ENCODE peak calls at places on chromosomes 1 and 21, in nine cellular contexts. One of them, this sample, is unnamed.

GRCh38 chr1:154304664-154305337 is 16.1 kb upstream of the AQP10 start:
- DNase-seq in PC-3: peak; percentile 38
- DNase-seq in neural progenitor cell: no peak
- DNase-seq in HCT116: no peak
- DNase-seq in OCI-LY7: no peak
- DNase-seq in MM.1S: no peak
- DNase-seq in hepatocyte: no peak
- DNase-seq in GM23248: peak; percentile 74
- DNase-seq in GM23338: no peak
- DNase-seq in this sample: no peak

GRCh38 chr1:37667023-37667769 is 25.1 kb upstream of the CDCA8 start:
- DNase-seq in MM.1S: no peak
- DNase-seq in GM23338: peak; percentile 43
- DNase-seq in GM23248: peak; percentile 38
- DNase-seq in neural progenitor cell: peak; percentile 48
- DNase-seq in PC-3: no peak
- DNase-seq in OCI-LY7: no peak
- DNase-seq in HCT116: no peak
- DNase-seq in hepatocyte: no peak
- DNase-seq in this sample: peak; percentile 65

GRCh38 chr21:33437140-33437539 is 33.9 kb downstream of the IFNGR2 start:
- DNase-seq in HCT116: no peak
- DNase-seq in OCI-LY7: no peak
- DNase-seq in GM23248: no peak
- DNase-seq in neural progenitor cell: no peak
- DNase-seq in GM23338: no peak
- DNase-seq in hepatocyte: no peak
- DNase-seq in PC-3: no peak
- DNase-seq in MM.1S: no peak
- DNase-seq in this sample: no peak

GRCh38 chr1:156833598-156833997 is 16.9 kb upstream of the SH2D2A start:
- DNase-seq in GM23338: no peak
- DNase-seq in MM.1S: peak; percentile 30
- DNase-seq in PC-3: no peak
- DNase-seq in neural progenitor cell: no peak
- DNase-seq in hepatocyte: no peak
- DNase-seq in HCT116: no peak
- DNase-seq in GM23248: no peak
- DNase-seq in OCI-LY7: no peak
- DNase-seq in this sample: no peak

GRCh38 chr1:156616463-156616862 is 2.8 kb upstream of the HAPLN2 start:
- DNase-seq in OCI-LY7: no peak
- DNase-seq in HCT116: no peak
- DNase-seq in GM23338: no peak
- DNase-seq in neural progenitor cell: no peak
- DNase-seq in PC-3: peak; percentile 52
- DNase-seq in hepatocyte: peak; percentile 74
- DNase-seq in MM.1S: no peak
- DNase-seq in GM23248: peak; percentile 38
- DNase-seq in this sample: peak; percentile 86

GRCh38 chr1:117512728-117513321 is 93.0 kb upstream of the TENT5C start:
- DNase-seq in GM23248: peak; percentile 58
- DNase-seq in neural progenitor cell: peak; percentile 6
- DNase-seq in hepatocyte: peak; percentile 22
- DNase-seq in HCT116: no peak
- DNase-seq in GM23338: peak; percentile 37
- DNase-seq in PC-3: peak; percentile 63
- DNase-seq in OCI-LY7: peak; percentile 52
- DNase-seq in MM.1S: peak; percentile 30
- DNase-seq in this sample: no peak

GRCh38 chr1:193479187-193479586 is 292.8 kb upstream of the B3GALT2 start:
- DNase-seq in hepatocyte: no peak
- DNase-seq in HCT116: no peak
- DNase-seq in GM23338: no peak
- DNase-seq in PC-3: no peak
- DNase-seq in MM.1S: peak; percentile 95
- DNase-seq in OCI-LY7: peak; percentile 87
- DNase-seq in GM23248: no peak
- DNase-seq in neural progenitor cell: no peak
- DNase-seq in this sample: no peak

GRCh38 chr1:28518745-28519341 is 13.0 kb downstream of the RCC1 start:
- DNase-seq in GM23248: peak; percentile 54
- DNase-seq in hepatocyte: peak; percentile 38
- DNase-seq in neural progenitor cell: no peak
- DNase-seq in MM.1S: peak; percentile 59
- DNase-seq in HCT116: no peak
- DNase-seq in OCI-LY7: peak; percentile 64
- DNase-seq in GM23338: no peak
- DNase-seq in PC-3: peak; percentile 48
- DNase-seq in this sample: no peak

GRCh38 chr1:91054780-91055481 is 33.1 kb upstream of the ZNF644 start:
- DNase-seq in OCI-LY7: peak; percentile 76
- DNase-seq in hepatocyte: no peak
- DNase-seq in GM23248: no peak
- DNase-seq in MM.1S: peak; percentile 31
- DNase-seq in GM23338: no peak
- DNase-seq in neural progenitor cell: no peak
- DNase-seq in HCT116: no peak
- DNase-seq in PC-3: no peak
- DNase-seq in this sample: no peak

GRCh38 chr1:81558291-81559076 is 242.2 kb upstream of the ADGRL2 start:
- DNase-seq in HCT116: no peak
- DNase-seq in GM23248: no peak
- DNase-seq in OCI-LY7: no peak
- DNase-seq in PC-3: peak; percentile 30
- DNase-seq in hepatocyte: no peak
- DNase-seq in neural progenitor cell: no peak
- DNase-seq in GM23338: no peak
- DNase-seq in MM.1S: no peak
- DNase-seq in this sample: no peak

DNA sequence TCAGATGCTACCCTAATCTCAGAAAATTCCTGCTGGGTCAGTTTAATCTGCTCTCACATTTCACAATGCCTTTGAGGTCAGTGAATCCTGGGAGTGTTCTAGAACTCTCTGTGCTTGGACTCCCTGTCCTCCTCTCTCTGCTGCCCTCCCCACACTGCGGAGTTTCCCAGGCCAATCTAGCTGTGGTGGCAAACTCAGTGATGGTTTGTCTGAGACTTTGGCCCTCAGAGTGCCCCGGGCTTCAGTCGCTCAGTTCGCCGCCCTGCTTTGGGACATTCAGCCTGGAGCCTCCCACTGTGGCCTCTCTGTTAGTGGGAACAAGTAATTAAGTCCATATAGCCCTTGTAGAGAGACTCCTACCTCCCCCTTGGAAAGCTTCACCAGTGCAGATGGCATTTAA is 7.1 kb downstream of the C1orf226 start:
- DNase-seq in HCT116: no peak
- DNase-seq in GM23338: no peak
- DNase-seq in PC-3: no peak
- DNase-seq in neural progenitor cell: no peak
- DNase-seq in GM23248: no peak
- DNase-seq in MM.1S: no peak
- DNase-seq in OCI-LY7: no peak
- DNase-seq in hepatocyte: peak; percentile 42
- DNase-seq in this sample: no peak
- TF ChIP-seq EZH2phosphoT487 in HCT116: no peak
- TF ChIP-seq EZH2phosphoT487 in GM23338: no peak
- TF ChIP-seq EZH2phosphoT487 in PC-3: no peak
- TF ChIP-seq EZH2phosphoT487 in neural progenitor cell: no peak
- TF ChIP-seq EZH2phosphoT487 in GM23248: no peak
- TF ChIP-seq EZH2phosphoT487 in MM.1S: no peak
- TF ChIP-seq EZH2phosphoT487 in OCI-LY7: no peak
- TF ChIP-seq EZH2phosphoT487 in hepatocyte: no peak
- TF ChIP-seq EZH2phosphoT487 in this sample: no peak

GRCh38 chr1:149885364-149886111 is 13.8 kb upstream of the BOLA1 start:
- DNase-seq in GM23248: peak; percentile 94
- DNase-seq in MM.1S: peak; percentile 92
- DNase-seq in GM23338: peak; percentile 82
- DNase-seq in PC-3: peak; percentile 94
- DNase-seq in OCI-LY7: peak; percentile 91
- DNase-seq in hepatocyte: peak; percentile 80
- DNase-seq in neural progenitor cell: peak; percentile 86
- DNase-seq in HCT116: peak; percentile 73
- DNase-seq in this sample: peak; percentile 54

GRCh38 chr1:149884433-149885363 is 14.7 kb upstream of the BOLA1 start:
- DNase-seq in PC-3: peak; percentile 50
- DNase-seq in MM.1S: peak; percentile 63
- DNase-seq in GM23338: peak; percentile 35
- DNase-seq in OCI-LY7: peak; percentile 86
- DNase-seq in neural progenitor cell: peak; percentile 33
- DNase-seq in GM23248: peak; percentile 53
- DNase-seq in hepatocyte: peak; percentile 28
- DNase-seq in HCT116: peak; percentile 7
- DNase-seq in this sample: no peak

GRCh38 chr1:149879556-149879955 is 19.8 kb upstream of the BOLA1 start:
- DNase-seq in HCT116: no peak
- DNase-seq in GM23338: no peak
- DNase-seq in PC-3: no peak
- DNase-seq in MM.1S: no peak
- DNase-seq in GM23248: no peak
- DNase-seq in OCI-LY7: no peak
- DNase-seq in hepatocyte: no peak
- DNase-seq in neural progenitor cell: no peak
- DNase-seq in this sample: no peak

GRCh38 chr1:149883598-149884247 is 15.6 kb upstream of the BOLA1 start:
- DNase-seq in hepatocyte: no peak
- DNase-seq in OCI-LY7: no peak
- DNase-seq in GM23248: no peak
- DNase-seq in HCT116: no peak
- DNase-seq in MM.1S: no peak
- DNase-seq in neural progenitor cell: no peak
- DNase-seq in GM23338: no peak
- DNase-seq in PC-3: no peak
- DNase-seq in this sample: no peak

GRCh38 chr1:149881876-149882275 is 17.5 kb upstream of the BOLA1 start:
- DNase-seq in MM.1S: no peak
- DNase-seq in GM23248: no peak
- DNase-seq in hepatocyte: no peak
- DNase-seq in neural progenitor cell: no peak
- DNase-seq in GM23338: no peak
- DNase-seq in OCI-LY7: no peak
- DNase-seq in HCT116: no peak
- DNase-seq in PC-3: no peak
- DNase-seq in this sample: no peak
- TF ChIP-seq EZH2phosphoT487 in MM.1S: no peak
- TF ChIP-seq EZH2phosphoT487 in GM23248: no peak
- TF ChIP-seq EZH2phosphoT487 in hepatocyte: no peak
- TF ChIP-seq EZH2phosphoT487 in neural progenitor cell: no peak
- TF ChIP-seq EZH2phosphoT487 in GM23338: no peak
- TF ChIP-seq EZH2phosphoT487 in OCI-LY7: no peak
- TF ChIP-seq EZH2phosphoT487 in HCT116: no peak
- TF ChIP-seq EZH2phosphoT487 in PC-3: no peak
- TF ChIP-seq EZH2phosphoT487 in this sample: no peak

GRCh38 chr1:166905136-166905535 is 29.1 kb upstream of the TADA1 start:
- DNase-seq in GM23338: no peak
- DNase-seq in neural progenitor cell: no peak
- DNase-seq in OCI-LY7: no peak
- DNase-seq in PC-3: no peak
- DNase-seq in GM23248: peak; percentile 17
- DNase-seq in hepatocyte: no peak
- DNase-seq in HCT116: no peak
- DNase-seq in MM.1S: no peak
- DNase-seq in this sample: no peak

GRCh38 chr1:166905930-166906329 is 29.9 kb upstream of the TADA1 start:
- DNase-seq in MM.1S: no peak
- DNase-seq in GM23248: peak; percentile 46
- DNase-seq in GM23338: no peak
- DNase-seq in PC-3: peak; percentile 87
- DNase-seq in neural progenitor cell: no peak
- DNase-seq in HCT116: no peak
- DNase-seq in hepatocyte: no peak
- DNase-seq in OCI-LY7: no peak
- DNase-seq in this sample: no peak

GRCh38 chr1:166903232-166903631 is 27.2 kb upstream of the TADA1 start:
- DNase-seq in GM23338: no peak
- DNase-seq in hepatocyte: no peak
- DNase-seq in MM.1S: no peak
- DNase-seq in PC-3: no peak
- DNase-seq in HCT116: no peak
- DNase-seq in GM23248: no peak
- DNase-seq in OCI-LY7: no peak
- DNase-seq in neural progenitor cell: no peak
- DNase-seq in this sample: no peak

GRCh38 chr1:166900987-166901386 is 24.9 kb upstream of the TADA1 start:
- DNase-seq in MM.1S: no peak
- DNase-seq in HCT116: no peak
- DNase-seq in OCI-LY7: no peak
- DNase-seq in neural progenitor cell: no peak
- DNase-seq in GM23248: no peak
- DNase-seq in PC-3: no peak
- DNase-seq in hepatocyte: no peak
- DNase-seq in GM23338: peak; percentile 17
- DNase-seq in this sample: no peak

GRCh38 chr1:166902279-166902678 is 26.2 kb upstream of the TADA1 start:
- DNase-seq in GM23248: peak; percentile 49
- DNase-seq in GM23338: no peak
- DNase-seq in neural progenitor cell: no peak
- DNase-seq in hepatocyte: no peak
- DNase-seq in HCT116: peak; percentile 43
- DNase-seq in PC-3: peak; percentile 74
- DNase-seq in MM.1S: no peak
- DNase-seq in OCI-LY7: no peak
- DNase-seq in this sample: no peak
- TF ChIP-seq EZH2phosphoT487 in GM23248: no peak
- TF ChIP-seq EZH2phosphoT487 in GM23338: no peak
- TF ChIP-seq EZH2phosphoT487 in neural progenitor cell: no peak
- TF ChIP-seq EZH2phosphoT487 in hepatocyte: no peak
- TF ChIP-seq EZH2phosphoT487 in HCT116: no peak
- TF ChIP-seq EZH2phosphoT487 in PC-3: no peak
- TF ChIP-seq EZH2phosphoT487 in MM.1S: no peak
- TF ChIP-seq EZH2phosphoT487 in OCI-LY7: no peak
- TF ChIP-seq EZH2phosphoT487 in this sample: no peak

GRCh38 chr1:170203693-170204092 is 57.9 kb downstream of the NTMT2 start:
- DNase-seq in MM.1S: no peak
- DNase-seq in OCI-LY7: no peak
- DNase-seq in GM23338: no peak
- DNase-seq in neural progenitor cell: no peak
- DNase-seq in GM23248: no peak
- DNase-seq in PC-3: no peak
- DNase-seq in hepatocyte: no peak
- DNase-seq in HCT116: no peak
- DNase-seq in this sample: no peak

GRCh38 chr1:170205301-170205700 is 59.5 kb downstream of the NTMT2 start:
- DNase-seq in GM23338: no peak
- DNase-seq in MM.1S: no peak
- DNase-seq in OCI-LY7: no peak
- DNase-seq in neural progenitor cell: no peak
- DNase-seq in HCT116: no peak
- DNase-seq in hepatocyte: no peak
- DNase-seq in GM23248: peak; percentile 22
- DNase-seq in PC-3: no peak
- DNase-seq in this sample: no peak

GRCh38 chr1:170200161-170200560 is 54.4 kb downstream of the NTMT2 start:
- DNase-seq in PC-3: no peak
- DNase-seq in MM.1S: no peak
- DNase-seq in HCT116: no peak
- DNase-seq in hepatocyte: no peak
- DNase-seq in GM23338: no peak
- DNase-seq in OCI-LY7: no peak
- DNase-seq in GM23248: no peak
- DNase-seq in neural progenitor cell: peak; percentile 3
- DNase-seq in this sample: no peak

GRCh38 chr1:170200665-170201397 is 55.1 kb downstream of the NTMT2 start:
- DNase-seq in PC-3: no peak
- DNase-seq in GM23338: no peak
- DNase-seq in GM23248: peak; percentile 48
- DNase-seq in hepatocyte: no peak
- DNase-seq in MM.1S: no peak
- DNase-seq in neural progenitor cell: no peak
- DNase-seq in OCI-LY7: no peak
- DNase-seq in HCT116: no peak
- DNase-seq in this sample: no peak

GRCh38 chr1:170204121-170204520 is 58.4 kb downstream of the NTMT2 start:
- DNase-seq in neural progenitor cell: no peak
- DNase-seq in GM23248: peak; percentile 36
- DNase-seq in HCT116: no peak
- DNase-seq in GM23338: no peak
- DNase-seq in OCI-LY7: no peak
- DNase-seq in PC-3: no peak
- DNase-seq in hepatocyte: no peak
- DNase-seq in MM.1S: no peak
- DNase-seq in this sample: no peak
- TF ChIP-seq EZH2phosphoT487 in neural progenitor cell: no peak
- TF ChIP-seq EZH2phosphoT487 in GM23248: no peak
- TF ChIP-seq EZH2phosphoT487 in HCT116: no peak
- TF ChIP-seq EZH2phosphoT487 in GM23338: no peak
- TF ChIP-seq EZH2phosphoT487 in OCI-LY7: no peak
- TF ChIP-seq EZH2phosphoT487 in PC-3: no peak
- TF ChIP-seq EZH2phosphoT487 in hepatocyte: no peak
- TF ChIP-seq EZH2phosphoT487 in MM.1S: no peak
- TF ChIP-seq EZH2phosphoT487 in this sample: no peak

This sample was measured in SK-N-SH.